ENCODE peak calls at places on chromosomes 16 and 17, in ten cellular contexts. O, Q, G, A, L, D, I, F, U and Z are unnamed samples.

GRCh38 chr16:81313731-81314602 is 795 bp upstream of the GAN start:
- DNase-seq in O (peak; percentile 46), Q (no peak), G (no peak), A (no peak), L (peak; percentile 6), D (no peak), I (no peak), F (no peak), U (no peak), Z (no peak)

GRCh38 chr17:8149419-8150193 is 2.6 kb downstream of the PER1 start:
- DNase-seq in O (no peak), Q (no peak), G (no peak), A (no peak), L (no peak), D (no peak), I (no peak), F (no peak), U (no peak), Z (no peak)

GRCh38 chr17:6328279-6328678 is 106.6 kb downstream of the AIPL1 start:
- DNase-seq in O (no peak), Q (no peak), G (no peak), A (peak; percentile 51), L (no peak), D (no peak), I (no peak), F (no peak), U (no peak), Z (no peak)

GRCh38 chr16:67857547-67858233 is 10.2 kb upstream of the CENPT start:
- DNase-seq in O (peak; percentile 92), Q (peak; percentile 98), G (no peak), A (peak; percentile 97), L (peak; percentile 33), D (peak; percentile 84), I (peak; percentile 78), F (peak; percentile 95), U (peak; percentile 88), Z (peak; percentile 95)

GRCh38 chr16:22694887-22695382 is 119.0 kb upstream of the HS3ST2 start:
- DNase-seq in O (peak; percentile 88), Q (peak; percentile 82), G (no peak), A (no peak), L (no peak), D (no peak), I (no peak), F (no peak), U (no peak), Z (no peak)

GRCh38 chr16:4344659-4345438 is 6.3 kb downstream of the PAM16 start:
- DNase-seq in O (no peak), Q (no peak), G (no peak), A (peak; percentile 10), L (no peak), D (no peak), I (no peak), F (no peak), U (no peak), Z (no peak)

GRCh38 chr16:30985401-30986128 is 558 bp downstream of the HSD3B7 start:
- DNase-seq in O (peak; percentile 33), Q (no peak), G (no peak), A (peak; percentile 19), L (no peak), D (no peak), I (peak; percentile 81), F (peak; percentile 47), U (no peak), Z (no peak)

GRCh38 chr17:79065105-79065670 is 9.4 kb upstream of the ENGASE start:
- DNase-seq in O (peak; percentile 15), Q (peak; percentile 68), G (no peak), A (peak; percentile 72), L (peak; percentile 70), D (peak; percentile 56), I (no peak), F (no peak), U (no peak), Z (peak; percentile 62)

GRCh38 chr17:60091908-60092331 is 13.2 kb upstream of the HEATR6 start:
- DNase-seq in O (peak; percentile 72), Q (peak; percentile 79), G (no peak), A (peak; percentile 22), L (no peak), D (no peak), I (no peak), F (peak; percentile 38), U (no peak), Z (no peak)

GRCh38 chr16:35449663-35450062 is 1990.3 kb downstream of the TP53TG3F start:
- DNase-seq in O (no peak), Q (no peak), G (no peak), A (no peak), L (no peak), D (no peak), I (no peak), F (no peak), U (no peak), Z (no peak)

GRCh38 chr17:8311131-8311790 is 1.2 kb downstream of the ARHGEF15 start:
- DNase-seq in O (no peak), Q (no peak), G (no peak), A (peak; percentile 48), L (no peak), D (peak; percentile 65), I (no peak), F (no peak), U (no peak), Z (no peak)

GRCh38 chr16:78503501-78504110 is 404.2 kb downstream of the WWOX start:
- DNase-seq in O (peak; percentile 0), Q (peak; percentile 64), G (peak; percentile 48), A (peak; percentile 34), L (peak; percentile 59), D (no peak), I (peak; percentile 25), F (peak; percentile 36), U (no peak), Z (peak; percentile 56)